ENCODE peak calls at places on chromosomes 12 and 14, in eight cellular contexts. A is fibroblast of mammary gland; M is aorta; O is epithelial cell of esophagus; C is cardiac fibroblast; K is CD8-positive, alpha-beta T cell; Q is osteoblast; W is vagina. J is an unnamed sample.

GRCh38 chr12:19834596-19834995 is 395.3 kb downstream of the AEBP2 start:
- DNase-seq in A (no peak), M (no peak), O (no peak), C (peak; percentile 62), K (no peak), Q (no peak), W (no peak), J (no peak)

GRCh38 chr12:107402041-107403022 is 283.3 kb upstream of the PWP1 start:
- DNase-seq in A (peak; percentile 61), M (no peak), O (peak; percentile 83), C (peak; percentile 58), K (peak; percentile 35), Q (no peak), W (no peak), J (no peak)

GRCh38 chr12:53062011-53062961 is 12.4 kb downstream of the TNS2 start:
- DNase-seq in A (no peak), M (peak; percentile 71), O (no peak), C (no peak), K (no peak), Q (peak; percentile 83), W (no peak), J (no peak)

GRCh38 chr12:53667080-53667479 is 8.8 kb downstream of the ATP5MC2 start:
- DNase-seq in A (no peak), M (no peak), O (no peak), C (no peak), K (no peak), Q (no peak), W (no peak), J (no peak)

GRCh38 chr12:69468237-69469026 is 1.8 kb upstream of the FRS2 start:
- DNase-seq in A (peak; percentile 47), M (no peak), O (peak; percentile 71), C (no peak), K (no peak), Q (no peak), W (no peak), J (no peak)

GRCh38 chr12:112900298-112901145 is 6.2 kb upstream of the OAS1 start:
- DNase-seq in A (peak; percentile 53), M (no peak), O (peak; percentile 62), C (peak; percentile 62), K (peak; percentile 17), Q (no peak), W (peak; percentile 3), J (no peak)

GRCh38 chr12:24562761-24563392 is 386.0 kb downstream of the BCAT1 start:
- DNase-seq in A (peak; percentile 43), M (peak; percentile 84), O (peak; percentile 25), C (peak; percentile 38), K (no peak), Q (peak; percentile 86), W (no peak), J (no peak)

GRCh38 chr14:73255005-73255400 is 17.7 kb downstream of the PAPLN start:
- DNase-seq in A (no peak), M (no peak), O (no peak), C (no peak), K (no peak), Q (peak; percentile 38), W (no peak), J (no peak)

GRCh38 chr12:52436000-52436827 is 2.0 kb upstream of the KRT75 start:
- DNase-seq in A (peak; percentile 51), M (no peak), O (peak; percentile 96), C (peak; percentile 62), K (no peak), Q (no peak), W (peak; percentile 87), J (no peak)

GRCh38 chr12:62646566-62646965 is 179.9 kb downstream of the MON2 start:
- DNase-seq in A (no peak), M (no peak), O (no peak), C (no peak), K (no peak), Q (no peak), W (no peak), J (no peak)

GRCh38 chr12:94561943-94562411 is 88.4 kb downstream of the TMCC3 start:
- DNase-seq in A (no peak), M (no peak), O (peak; percentile 64), C (no peak), K (no peak), Q (no peak), W (no peak), J (no peak)

GRCh38 chr12:61870658-61871559 is 389.3 kb upstream of the USP15 start:
- DNase-seq in A (peak; percentile 4), M (no peak), O (no peak), C (no peak), K (no peak), Q (no peak), W (no peak), J (no peak)

GRCh38 chr12:120094485-120094884 is 22.1 kb downstream of the RAB35 start:
- DNase-seq in A (no peak), M (peak; percentile 46), O (no peak), C (no peak), K (no peak), Q (peak; percentile 68), W (no peak), J (no peak)

GRCh38 chr12:57126561-57126960 is 1.7 kb upstream of the LRP1 start:
- DNase-seq in A (no peak), M (no peak), O (no peak), C (no peak), K (no peak), Q (no peak), W (peak; percentile 87), J (no peak)

GRCh38 chr12:100401660-100402059 is 44.8 kb downstream of the SLC17A8 start:
- DNase-seq in A (peak; percentile 54), M (no peak), O (peak; percentile 54), C (peak; percentile 51), K (no peak), Q (no peak), W (no peak), J (peak; percentile 82)

GRCh38 chr12:55850893-55851292 is 8.2 kb upstream of the MMP19 start:
- DNase-seq in A (peak; percentile 69), M (peak; percentile 19), O (no peak), C (peak; percentile 60), K (no peak), Q (no peak), W (no peak), J (no peak)

DNA sequence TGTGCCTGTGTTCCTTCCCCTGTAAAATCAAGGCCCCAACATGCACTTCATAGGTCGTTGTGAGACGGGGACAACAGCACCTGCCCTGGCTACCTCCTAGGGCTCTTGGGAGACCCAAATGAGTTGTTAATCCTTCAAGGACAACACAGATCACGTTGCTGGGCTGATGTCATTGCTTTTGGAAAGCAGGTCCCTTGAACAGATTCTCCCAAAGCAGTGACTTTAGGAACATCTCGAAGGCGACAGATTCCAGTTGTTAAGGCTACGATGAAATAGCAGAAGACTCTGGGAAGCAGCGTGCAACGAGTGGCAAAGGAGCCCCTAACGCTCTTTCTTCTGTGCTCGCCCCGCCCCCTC is 26.2 kb upstream of the MAP1LC3B2 start:
- DNase-seq in A (peak; percentile 15), M (no peak), O (no peak), C (no peak), K (no peak), Q (no peak), W (no peak), J (no peak)
- H3K4me3 ChIP-seq in A (no peak overlapping the region), M (no peak overlapping the region), O (peak overlapping the region; percentile 58), C (peak overlapping the region; percentile 22), K (peak overlapping the region; percentile 70), Q (peak overlapping the region; percentile 77), W (peak overlapping the region; percentile 59), J (peak overlapping the region; percentile 66)

GRCh38 chr12:32534698-32535097 is 135.3 kb downstream of the FGD4 start:
- DNase-seq in A (no peak), M (no peak), O (no peak), C (no peak), K (no peak), Q (no peak), W (no peak), J (no peak)
- H3K4me3 ChIP-seq in A (peak overlapping the region; percentile 60), M (peak overlapping the region; percentile 79), O (no peak overlapping the region), C (peak overlapping the region; percentile 44), K (no peak overlapping the region), Q (peak overlapping the region; percentile 68), W (peak overlapping the region; percentile 43), J (peak overlapping the region; percentile 29)

GRCh38 chr14:69358233-69358963 is 39.7 kb downstream of the ERH start:
- DNase-seq in A (no peak), M (no peak), O (no peak), C (no peak), K (no peak), Q (peak; percentile 69), W (no peak), J (no peak)

GRCh38 chr14:69357544-69358200 is 40.4 kb downstream of the ERH start:
- DNase-seq in A (no peak), M (no peak), O (no peak), C (no peak), K (no peak), Q (peak; percentile 50), W (no peak), J (no peak)

GRCh38 chr14:69355155-69355954 is 42.7 kb downstream of the ERH start:
- DNase-seq in A (no peak), M (no peak), O (no peak), C (peak; percentile 5), K (no peak), Q (peak; percentile 30), W (no peak), J (no peak)

GRCh38 chr14:69355955-69356321 is 42.2 kb downstream of the ERH start:
- DNase-seq in A (peak; percentile 77), M (no peak), O (no peak), C (peak; percentile 73), K (no peak), Q (peak; percentile 93), W (peak; percentile 93), J (peak; percentile 12)

DNA sequence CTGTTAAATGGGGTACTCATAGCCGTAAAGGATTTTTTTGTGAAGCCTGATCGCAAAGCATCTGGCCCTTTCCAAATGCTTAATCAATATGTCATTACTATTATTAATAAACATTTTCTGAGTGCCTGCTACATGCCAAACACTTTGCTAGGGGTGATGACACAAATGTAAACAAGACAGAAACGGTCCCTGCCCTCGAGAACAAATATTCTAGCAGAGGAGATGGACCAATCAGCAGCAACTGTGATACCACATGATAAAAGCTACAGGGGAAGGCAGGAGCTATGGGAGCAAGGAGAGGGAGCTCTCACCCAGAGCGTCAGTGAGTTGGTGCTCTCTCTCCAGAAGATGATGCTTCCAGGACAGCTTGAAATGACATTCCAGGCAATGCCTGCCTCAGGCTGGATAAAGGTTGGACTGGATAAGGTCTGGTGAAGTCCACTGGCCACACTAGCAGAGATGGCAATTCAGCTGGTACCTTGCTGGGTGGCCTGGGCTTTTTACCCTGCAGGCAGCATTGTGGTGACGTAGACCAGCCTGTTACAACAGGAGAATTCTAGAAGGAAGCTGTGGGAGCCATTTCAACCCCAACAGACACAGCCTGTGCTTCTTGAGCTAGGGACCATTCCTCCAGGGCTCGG is 41.1 kb downstream of the ERH start:
- DNase-seq in A (no peak), M (no peak), O (peak; percentile 47), C (no peak), K (no peak), Q (peak; percentile 14), W (no peak), J (no peak)
- H3K4me3 ChIP-seq in A (no peak overlapping the region), M (no peak overlapping the region), O (no peak overlapping the region), C (no peak overlapping the region), K (no peak overlapping the region), Q (no peak overlapping the region), W (no peak overlapping the region), J (no peak overlapping the region)

DNA sequence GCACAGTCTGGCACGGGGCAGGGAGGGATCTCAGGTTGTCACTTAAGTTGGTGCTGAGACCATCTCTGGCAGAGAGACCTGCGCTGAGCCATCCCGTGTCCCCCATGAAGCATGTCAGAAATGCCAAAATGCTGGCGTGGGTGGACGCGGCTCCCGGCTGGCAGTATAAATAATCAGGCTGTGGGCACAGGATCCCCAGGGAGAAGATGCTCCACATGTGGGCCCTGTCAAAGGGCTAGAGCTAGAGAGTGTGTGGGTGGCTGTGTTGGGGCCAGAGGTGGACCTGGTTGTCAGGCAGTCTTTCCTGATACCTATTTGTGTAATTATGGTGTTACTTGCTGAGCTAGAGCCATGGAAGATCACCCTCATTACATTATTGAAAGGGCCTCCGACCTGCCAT is 189.5 kb downstream of the TSPAN9 start:
- DNase-seq in A (no peak), M (no peak), O (no peak), C (no peak), K (no peak), Q (no peak), W (no peak), J (no peak)
- H3K4me3 ChIP-seq in A (no peak overlapping the region), M (no peak overlapping the region), O (no peak overlapping the region), C (no peak overlapping the region), K (no peak overlapping the region), Q (no peak overlapping the region), W (no peak overlapping the region), J (no peak overlapping the region)